ENCODE peak calls at places on chromosomes 7 and 10, in seven cellular contexts. One of them, this sample, is unnamed.
A peak's percentile ranks its signal among the peaks of the same experiment; 100 is the strongest.

GRCh38 chr10:76080991-76081390 is 649.6 kb downstream of the LRMDA start:
- DNase-seq in transverse colon: no peak
- DNase-seq in K562: no peak
- DNase-seq in tibial nerve: no peak
- DNase-seq in sigmoid colon: no peak
- DNase-seq in A549: no peak
- DNase-seq in ovary: no peak
- DNase-seq in this sample: no peak

GRCh38 chr7:30142710-30143109 is 7.9 kb downstream of the MTURN start:
- DNase-seq in tibial nerve: no peak
- DNase-seq in ovary: no peak
- DNase-seq in sigmoid colon: no peak
- DNase-seq in A549: no peak
- DNase-seq in K562: no peak
- DNase-seq in transverse colon: peak; percentile 34
- DNase-seq in this sample: peak; percentile 72

GRCh38 chr7:73567140-73567539 is 9.7 kb upstream of the BCL7B start:
- DNase-seq in A549: no peak
- DNase-seq in K562: no peak
- DNase-seq in ovary: no peak
- DNase-seq in transverse colon: no peak
- DNase-seq in tibial nerve: no peak
- DNase-seq in sigmoid colon: no peak
- DNase-seq in this sample: no peak

GRCh38 chr10:123462760-123463159 is 203.4 kb upstream of the GPR26 start:
- DNase-seq in transverse colon: no peak
- DNase-seq in tibial nerve: no peak
- DNase-seq in sigmoid colon: peak; percentile 6
- DNase-seq in K562: no peak
- DNase-seq in ovary: no peak
- DNase-seq in A549: no peak
- DNase-seq in this sample: no peak

GRCh38 chr10:4283841-4284610 is 499.0 kb upstream of the KLF6 start:
- DNase-seq in A549: no peak
- DNase-seq in ovary: peak; percentile 78
- DNase-seq in tibial nerve: peak; percentile 76
- DNase-seq in transverse colon: peak; percentile 36
- DNase-seq in K562: no peak
- DNase-seq in sigmoid colon: peak; percentile 92
- DNase-seq in this sample: peak; percentile 37

GRCh38 chr10:21516270-21517131 is 9.0 kb downstream of the SKIDA1 start:
- DNase-seq in K562: peak; percentile 73
- DNase-seq in tibial nerve: no peak
- DNase-seq in sigmoid colon: peak; percentile 83
- DNase-seq in A549: no peak
- DNase-seq in ovary: peak; percentile 64
- DNase-seq in transverse colon: peak; percentile 53
- DNase-seq in this sample: peak; percentile 71

GRCh38 chr10:27534341-27534740 is 30.2 kb downstream of the RAB18 start:
- DNase-seq in A549: no peak
- DNase-seq in transverse colon: no peak
- DNase-seq in K562: no peak
- DNase-seq in ovary: no peak
- DNase-seq in sigmoid colon: no peak
- DNase-seq in tibial nerve: no peak
- DNase-seq in this sample: no peak

GRCh38 chr7:82263880-82264751 is 179.5 kb downstream of the CACNA2D1 start:
- DNase-seq in tibial nerve: no peak
- DNase-seq in transverse colon: no peak
- DNase-seq in K562: no peak
- DNase-seq in A549: no peak
- DNase-seq in sigmoid colon: no peak
- DNase-seq in ovary: no peak
- DNase-seq in this sample: no peak

GRCh38 chr7:94420321-94420720 is 25.6 kb downstream of the COL1A2 start:
- DNase-seq in sigmoid colon: no peak
- DNase-seq in A549: no peak
- DNase-seq in K562: no peak
- DNase-seq in transverse colon: no peak
- DNase-seq in ovary: no peak
- DNase-seq in tibial nerve: no peak
- DNase-seq in this sample: no peak

GRCh38 chr7:132430863-132431822 is 145.1 kb downstream of the PLXNA4 start:
- DNase-seq in sigmoid colon: peak; percentile 80
- DNase-seq in tibial nerve: no peak
- DNase-seq in K562: peak; percentile 37
- DNase-seq in ovary: no peak
- DNase-seq in transverse colon: peak; percentile 72
- DNase-seq in A549: peak; percentile 36
- DNase-seq in this sample: no peak

GRCh38 chr7:44981035-44981706 is 2.4 kb upstream of the MYO1G start:
- DNase-seq in tibial nerve: no peak
- DNase-seq in sigmoid colon: no peak
- DNase-seq in K562: no peak
- DNase-seq in A549: no peak
- DNase-seq in ovary: no peak
- DNase-seq in transverse colon: no peak
- DNase-seq in this sample: no peak

GRCh38 chr10:54130394-54130793 is 670.6 kb downstream of the PCDH15 start:
- DNase-seq in ovary: no peak
- DNase-seq in A549: no peak
- DNase-seq in sigmoid colon: no peak
- DNase-seq in tibial nerve: no peak
- DNase-seq in K562: no peak
- DNase-seq in transverse colon: no peak
- DNase-seq in this sample: no peak

GRCh38 chr7:157715071-157715937 is 378.5 kb downstream of the DNAJB6 start:
- DNase-seq in ovary: no peak
- DNase-seq in A549: no peak
- DNase-seq in transverse colon: no peak
- DNase-seq in K562: no peak
- DNase-seq in tibial nerve: no peak
- DNase-seq in sigmoid colon: peak; percentile 44
- DNase-seq in this sample: no peak

GRCh38 chr10:60282771-60283353 is 106.8 kb downstream of the ANK3 start:
- DNase-seq in K562: peak; percentile 58
- DNase-seq in A549: peak; percentile 28
- DNase-seq in ovary: no peak
- DNase-seq in tibial nerve: no peak
- DNase-seq in transverse colon: no peak
- DNase-seq in sigmoid colon: no peak
- DNase-seq in this sample: no peak

GRCh38 chr10:4197676-4198075 is 412.7 kb upstream of the KLF6 start:
- DNase-seq in transverse colon: no peak
- DNase-seq in tibial nerve: no peak
- DNase-seq in A549: no peak
- DNase-seq in K562: no peak
- DNase-seq in sigmoid colon: no peak
- DNase-seq in ovary: no peak
- DNase-seq in this sample: no peak

GRCh38 chr10:86190291-86190690 is 176.3 kb downstream of the GRID1 start:
- DNase-seq in A549: no peak
- DNase-seq in transverse colon: no peak
- DNase-seq in sigmoid colon: no peak
- DNase-seq in K562: no peak
- DNase-seq in tibial nerve: no peak
- DNase-seq in ovary: no peak
- DNase-seq in this sample: peak; percentile 5

GRCh38 chr10:18647945-18648344 is 3.4 kb downstream of the NSUN6 start:
- DNase-seq in A549: no peak
- DNase-seq in tibial nerve: no peak
- DNase-seq in transverse colon: no peak
- DNase-seq in ovary: no peak
- DNase-seq in K562: peak; percentile 17
- DNase-seq in sigmoid colon: no peak
- DNase-seq in this sample: no peak

GRCh38 chr10:18650618-18651017 is 769 bp downstream of the NSUN6 start:
- DNase-seq in K562: peak; percentile 24
- DNase-seq in ovary: no peak
- DNase-seq in transverse colon: no peak
- DNase-seq in A549: no peak
- DNase-seq in tibial nerve: no peak
- DNase-seq in sigmoid colon: no peak
- DNase-seq in this sample: no peak

GRCh38 chr10:18653112-18653511 is 1.7 kb upstream of the NSUN6 start:
- DNase-seq in transverse colon: no peak
- DNase-seq in sigmoid colon: no peak
- DNase-seq in A549: no peak
- DNase-seq in K562: no peak
- DNase-seq in ovary: no peak
- DNase-seq in tibial nerve: no peak
- DNase-seq in this sample: no peak

GRCh38 chr10:18649364-18649959 is 1.9 kb downstream of the NSUN6 start:
- DNase-seq in K562: peak; percentile 33
- DNase-seq in tibial nerve: no peak
- DNase-seq in sigmoid colon: no peak
- DNase-seq in transverse colon: no peak
- DNase-seq in ovary: no peak
- DNase-seq in A549: no peak
- DNase-seq in this sample: no peak

DNA sequence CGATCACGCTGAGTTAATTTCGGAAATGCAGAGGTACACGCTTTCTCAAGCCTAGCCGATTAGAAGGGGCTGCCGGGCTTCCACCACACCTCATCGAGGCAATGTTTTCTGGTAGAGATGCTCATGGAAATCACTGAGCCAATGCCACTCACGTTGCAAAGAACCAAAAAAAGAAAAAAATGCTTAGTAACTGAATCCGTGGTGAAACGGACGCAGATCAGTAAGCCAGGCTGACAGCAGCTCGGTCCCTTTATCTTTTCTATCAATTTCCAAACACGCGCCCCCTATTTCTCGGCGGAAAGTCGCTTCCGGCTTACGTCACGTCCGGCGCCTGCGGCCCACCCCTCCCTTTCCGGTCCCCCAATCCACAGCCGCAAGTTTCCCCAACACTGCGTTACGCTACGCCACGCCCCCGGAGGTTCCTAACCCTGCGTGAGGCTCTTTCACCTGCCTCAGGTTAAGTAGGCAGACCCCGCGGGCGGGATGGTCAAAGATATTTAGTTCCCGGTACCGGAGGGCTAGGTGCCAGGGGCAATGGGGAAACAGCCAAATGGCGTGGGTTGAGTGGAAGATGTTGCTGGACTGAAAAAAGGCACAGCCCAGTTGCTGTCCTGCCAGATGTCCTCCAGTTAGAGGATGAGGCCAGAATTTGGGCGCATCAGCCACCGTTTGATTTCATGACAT is at the start of gene NSUN6:
- DNase-seq in sigmoid colon: peak; percentile 95
- DNase-seq in transverse colon: peak; percentile 94
- DNase-seq in K562: peak; percentile 95
- DNase-seq in ovary: peak; percentile 89
- DNase-seq in tibial nerve: peak; percentile 88
- DNase-seq in A549: peak; percentile 71
- DNase-seq in this sample: peak; percentile 93
- TF ChIP-seq EP300 in sigmoid colon: peak; percentile 20
- TF ChIP-seq EP300 in transverse colon: no peak
- TF ChIP-seq EP300 in K562: peak; percentile 61
- TF ChIP-seq EP300 in ovary: no peak
- TF ChIP-seq EP300 in tibial nerve: peak; percentile 89
- TF ChIP-seq EP300 in A549: no peak
- TF ChIP-seq EP300 in this sample: no peak

GRCh38 chr10:133277277-133277992 is 767 bp upstream of the ADAM8 start:
- DNase-seq in sigmoid colon: no peak
- DNase-seq in A549: no peak
- DNase-seq in ovary: no peak
- DNase-seq in tibial nerve: no peak
- DNase-seq in K562: no peak
- DNase-seq in transverse colon: no peak
- DNase-seq in this sample: no peak

GRCh38 chr10:133277993-133278576 is 1.4 kb upstream of the ADAM8 start:
- DNase-seq in tibial nerve: no peak
- DNase-seq in transverse colon: no peak
- DNase-seq in ovary: no peak
- DNase-seq in sigmoid colon: no peak
- DNase-seq in A549: no peak
- DNase-seq in K562: no peak
- DNase-seq in this sample: peak; percentile 69

GRCh38 chr10:133279961-133280283 is 3.3 kb upstream of the ADAM8 start:
- DNase-seq in tibial nerve: no peak
- DNase-seq in sigmoid colon: no peak
- DNase-seq in A549: no peak
- DNase-seq in K562: no peak
- DNase-seq in transverse colon: no peak
- DNase-seq in ovary: no peak
- DNase-seq in this sample: no peak

GRCh38 chr10:133279266-133279960 is 2.7 kb upstream of the ADAM8 start:
- DNase-seq in transverse colon: no peak
- DNase-seq in K562: no peak
- DNase-seq in ovary: no peak
- DNase-seq in tibial nerve: no peak
- DNase-seq in A549: no peak
- DNase-seq in sigmoid colon: no peak
- DNase-seq in this sample: no peak

DNA sequence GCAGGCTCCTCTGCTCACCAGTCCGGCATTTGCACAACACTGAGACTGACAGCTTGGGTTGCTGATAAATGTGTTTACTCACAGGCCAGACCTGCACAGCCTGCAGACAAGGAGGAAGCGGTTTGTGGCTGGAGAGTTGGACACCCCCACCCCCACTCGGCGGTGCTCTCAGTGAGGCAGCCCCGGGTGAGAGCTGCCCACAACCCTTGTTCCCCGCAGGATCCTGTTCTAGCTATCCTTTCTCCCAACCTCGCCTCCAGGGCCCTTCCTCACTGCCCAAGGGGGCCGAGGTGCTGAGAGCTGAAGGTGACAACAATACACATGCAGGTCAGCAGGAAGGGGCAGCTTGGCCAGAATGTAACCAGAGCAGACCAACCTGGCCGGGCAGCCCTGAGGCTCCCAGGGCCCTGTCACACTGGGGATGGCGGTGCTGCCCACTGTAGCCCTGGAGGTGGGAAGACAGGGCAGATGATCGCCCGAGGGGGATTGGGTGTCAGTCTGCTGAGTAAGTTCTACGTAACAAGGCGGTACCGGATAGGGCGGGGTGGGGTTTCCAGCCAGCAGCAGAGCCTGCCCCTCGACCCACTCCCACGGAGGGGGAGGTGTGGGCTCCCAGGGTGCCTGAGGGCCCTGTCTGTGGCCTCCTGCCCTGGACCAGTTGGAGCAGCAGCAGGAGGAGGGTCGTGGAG is 2.1 kb upstream of the ADAM8 start:
- DNase-seq in K562: peak; percentile 86
- DNase-seq in tibial nerve: no peak
- DNase-seq in transverse colon: peak; percentile 75
- DNase-seq in sigmoid colon: no peak
- DNase-seq in ovary: no peak
- DNase-seq in A549: no peak
- DNase-seq in this sample: peak; percentile 82
- H3K4me1 ChIP-seq in K562: peaks cover 71% of the 10 kb centered on the region
- H3K4me1 ChIP-seq in tibial nerve: peaks cover 34% of the 10 kb centered on the region
- H3K4me1 ChIP-seq in transverse colon: peaks cover 21% of the 10 kb centered on the region
- H3K4me1 ChIP-seq in sigmoid colon: peaks cover 15% of the 10 kb centered on the region
- H3K4me1 ChIP-seq in ovary: no peaks in the 10 kb centered on the region
- H3K4me1 ChIP-seq in A549: peaks cover 4% of the 10 kb centered on the region
- H3K4me1 ChIP-seq in this sample: peaks cover 46% of the 10 kb centered on the region

GRCh38 chr7:52876402-52876801 is 159.0 kb upstream of the POM121L12 start:
- DNase-seq in A549: no peak
- DNase-seq in tibial nerve: no peak
- DNase-seq in ovary: no peak
- DNase-seq in transverse colon: no peak
- DNase-seq in sigmoid colon: no peak
- DNase-seq in K562: no peak
- DNase-seq in this sample: no peak
- TF ChIP-seq EP300 in A549: no peak
- TF ChIP-seq EP300 in tibial nerve: no peak
- TF ChIP-seq EP300 in ovary: no peak
- TF ChIP-seq EP300 in transverse colon: no peak
- TF ChIP-seq EP300 in sigmoid colon: no peak
- TF ChIP-seq EP300 in K562: no peak
- TF ChIP-seq EP300 in this sample: no peak

GRCh38 chr10:11168423-11169100 is 150.9 kb downstream of the CELF2 start:
- DNase-seq in sigmoid colon: no peak
- DNase-seq in tibial nerve: no peak
- DNase-seq in A549: no peak
- DNase-seq in transverse colon: no peak
- DNase-seq in ovary: no peak
- DNase-seq in K562: no peak
- DNase-seq in this sample: no peak
- H3K4me1 ChIP-seq in sigmoid colon: peaks cover 24% of the 10 kb centered on the region
- H3K4me1 ChIP-seq in tibial nerve: peaks cover 77% of the 10 kb centered on the region
- H3K4me1 ChIP-seq in A549: no peaks in the 10 kb centered on the region
- H3K4me1 ChIP-seq in transverse colon: peaks cover 9% of the 10 kb centered on the region
- H3K4me1 ChIP-seq in ovary: peaks cover 5% of the 10 kb centered on the region
- H3K4me1 ChIP-seq in K562: peaks cover 12% of the 10 kb centered on the region
- H3K4me1 ChIP-seq in this sample: peaks cover 9% of the 10 kb centered on the region

This sample was measured in stomach.